ENCODE peak calls at places on chromosome 12, in five cellular contexts. O is IMR-90, L is H9, W is neuronal stem cell, B is H1. P is an unnamed sample.

GRCh38 chr12:120709976-120710804 is at the start of gene UNC119B:
- DNase-seq in O (peak; percentile 33), L (peak; percentile 89), W (peak; percentile 64), B (peak; percentile 82), P (peak; percentile 54)

GRCh38 chr12:65511134-65511912 is 232.8 kb downstream of the MSRB3 start:
- DNase-seq in W (peak; percentile 8), O (no peak), L (no peak), B (no peak), P (no peak)

GRCh38 chr12:31207799-31208465 is 118.0 kb downstream of the SINHCAF start:
- DNase-seq in O (no peak), B (no peak), L (no peak), W (no peak), P (no peak)

GRCh38 chr12:109259545-109259895 is 49.6 kb downstream of the FOXN4 start:
- DNase-seq in L (no peak), B (no peak), W (no peak), O (no peak), P (no peak)

GRCh38 chr12:52214421-52214802 is 18.6 kb upstream of the KRT7 start:
- DNase-seq in L (no peak), B (no peak), O (no peak), W (no peak), P (no peak)

GRCh38 chr12:97038859-97039258 is 131.8 kb downstream of the NEDD1 start:
- DNase-seq in B (no peak), O (no peak), W (no peak), L (no peak), P (no peak)

GRCh38 chr12:118103231-118103600 is 595 bp downstream of the VSIG10 start:
- DNase-seq in W (no peak), B (peak; percentile 73), L (peak; percentile 60), O (peak; percentile 7), P (no peak)

GRCh38 chr12:131537267-131537920 is 173.5 kb upstream of the SFSWAP start:
- DNase-seq in O (no peak), W (no peak), B (no peak), L (no peak), P (no peak)

GRCh38 chr12:133081408-133081806 is 684 bp downstream of the ZNF140 start:
- DNase-seq in O (no peak), W (no peak), B (no peak), L (no peak), P (no peak)

GRCh38 chr12:6123258-6123657 is 1.2 kb downstream of the VWF start:
- DNase-seq in L (no peak), B (no peak), O (no peak), W (no peak), P (no peak)

GRCh38 chr12:56307221-56307965 is 7.3 kb upstream of the CS start:
- DNase-seq in B (no peak), W (no peak), L (no peak), O (no peak), P (no peak)

GRCh38 chr12:96177013-96177412 is 17.2 kb upstream of the ELK3 start:
- DNase-seq in O (peak; percentile 82), B (no peak), L (no peak), W (no peak), P (no peak)

GRCh38 chr12:902581-902980 is 46.9 kb downstream of the RAD52 start:
- DNase-seq in O (no peak), L (no peak), B (no peak), W (no peak), P (no peak)

GRCh38 chr12:95506707-95507523 is 33.0 kb downstream of the METAP2 start:
- DNase-seq in W (no peak), O (peak; percentile 7), L (no peak), B (no peak), P (no peak)

GRCh38 chr12:103771466-103771865 is 69.6 kb downstream of the NT5DC3 start:
- DNase-seq in W (no peak), L (peak; percentile 81), B (peak; percentile 76), O (peak; percentile 44), P (peak; percentile 60)

GRCh38 chr12:93099777-93100176 is 170.7 kb upstream of the EEA1 start:
- DNase-seq in W (no peak), B (no peak), O (no peak), L (no peak), P (no peak)
- H2BK15ac ChIP-seq in W (no peak overlapping the region), B (no peak overlapping the region), O (no peak overlapping the region), L (no peak overlapping the region), P (no peak overlapping the region)

DNA sequence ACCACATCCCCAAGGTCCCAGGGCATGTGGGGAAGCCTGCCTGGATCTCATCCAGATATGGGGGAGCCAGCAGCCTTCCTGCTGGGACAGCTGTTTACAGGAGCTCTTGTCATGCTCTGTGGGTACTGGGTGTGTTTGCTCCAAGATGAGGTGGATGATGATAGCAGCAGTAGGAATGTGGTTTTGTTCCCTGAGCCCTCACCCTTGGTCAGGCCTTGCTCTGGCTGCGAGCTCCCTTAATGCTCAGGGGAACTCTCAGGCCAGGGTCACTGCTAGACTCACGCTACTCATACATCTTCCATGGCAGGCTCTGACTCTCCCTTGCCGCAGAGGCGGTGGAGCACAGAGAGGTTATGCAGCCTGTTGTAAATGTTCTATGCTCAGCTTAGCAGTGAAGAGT is 990.3 kb downstream of the AACS start:
- DNase-seq in L (no peak), W (no peak), O (no peak), B (no peak), P (no peak)
- H3K14ac ChIP-seq in L (no peak overlapping the region), W (no peak overlapping the region), O (no peak overlapping the region), B (no peak overlapping the region), P (no peak overlapping the region)

DNA sequence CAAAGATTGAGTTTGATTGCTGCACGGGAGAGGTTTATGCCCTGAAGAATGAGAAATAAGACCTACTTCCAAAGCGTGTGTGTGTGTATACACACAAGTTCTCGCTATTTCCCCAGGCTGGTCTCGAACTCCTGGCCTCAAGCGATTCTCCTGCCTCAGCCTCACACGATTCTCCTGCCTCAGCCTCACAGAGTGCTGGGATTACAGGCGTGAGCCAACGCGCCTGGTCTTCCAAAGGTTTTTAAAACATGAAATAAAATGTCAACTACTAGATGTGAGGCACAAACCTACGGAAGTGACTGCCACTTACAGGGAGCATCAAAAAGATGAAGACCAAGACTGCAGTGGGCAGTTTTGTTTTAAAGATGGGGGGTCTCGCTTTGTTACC is 622 bp upstream of the WASHC3 start:
- DNase-seq in B (no peak), O (no peak), L (no peak), W (no peak), P (no peak)
- H3K9ac ChIP-seq in B (no peak overlapping the region), O (no peak overlapping the region), L (no peak overlapping the region), W (no peak overlapping the region), P (peak overlapping the region; percentile 98)

GRCh38 chr12:89319111-89319510 is 33.2 kb downstream of the DUSP6 start:
- DNase-seq in L (no peak), O (no peak), W (no peak), B (no peak), P (peak; percentile 36)

GRCh38 chr12:89320735-89321134 is 31.6 kb downstream of the DUSP6 start:
- DNase-seq in L (no peak), W (no peak), B (no peak), O (no peak), P (no peak)

GRCh38 chr12:89314060-89314761 is 38.1 kb downstream of the DUSP6 start:
- DNase-seq in L (no peak), W (no peak), O (no peak), B (no peak), P (no peak)

GRCh38 chr12:89319606-89320005 is 32.7 kb downstream of the DUSP6 start:
- DNase-seq in O (no peak), W (no peak), B (no peak), L (no peak), P (no peak)

GRCh38 chr12:89316705-89317139 is 35.6 kb downstream of the DUSP6 start:
- DNase-seq in W (peak; percentile 76), O (no peak), B (no peak), L (no peak), P (no peak)
- H2BK15ac ChIP-seq in W (no peak overlapping the region), O (no peak overlapping the region), B (no peak overlapping the region), L (no peak overlapping the region), P (no peak overlapping the region)